ENCODE peak calls at places on chromosomes 13 and 19, in six cellular contexts. One of them, this sample, is unnamed.

GRCh38 chr13:39025433-39025839 is 12.5 kb downstream of the PROSER1 start:
- DNase-seq in colonic mucosa: no peak
- DNase-seq in ascending aorta: no peak
- DNase-seq in thoracic aorta: no peak
- DNase-seq in neural progenitor cell: no peak
- DNase-seq in OCI-LY7: no peak
- DNase-seq in this sample: no peak

GRCh38 chr19:681029-681626 is 4.9 kb downstream of the FSTL3 start:
- DNase-seq in colonic mucosa: no peak
- DNase-seq in OCI-LY7: peak; percentile 93
- DNase-seq in thoracic aorta: no peak
- DNase-seq in ascending aorta: peak; percentile 80
- DNase-seq in neural progenitor cell: peak; percentile 94
- DNase-seq in this sample: peak; percentile 82

GRCh38 chr13:102136735-102137296 is 265.0 kb downstream of the FGF14 start:
- DNase-seq in ascending aorta: no peak
- DNase-seq in OCI-LY7: no peak
- DNase-seq in neural progenitor cell: no peak
- DNase-seq in thoracic aorta: no peak
- DNase-seq in colonic mucosa: no peak
- DNase-seq in this sample: no peak

GRCh38 chr13:105232403-105232802 is 1303.1 kb downstream of the EFNB2 start:
- DNase-seq in thoracic aorta: no peak
- DNase-seq in neural progenitor cell: no peak
- DNase-seq in colonic mucosa: no peak
- DNase-seq in OCI-LY7: no peak
- DNase-seq in ascending aorta: no peak
- DNase-seq in this sample: peak; percentile 13

GRCh38 chr13:40388617-40389016 is 277.8 kb downstream of the FOXO1 start:
- DNase-seq in ascending aorta: peak; percentile 72
- DNase-seq in OCI-LY7: peak; percentile 96
- DNase-seq in thoracic aorta: no peak
- DNase-seq in colonic mucosa: peak; percentile 27
- DNase-seq in neural progenitor cell: no peak
- DNase-seq in this sample: peak; percentile 57

GRCh38 chr19:48874309-48875135 is 2.3 kb downstream of the PPP1R15A start:
- DNase-seq in thoracic aorta: no peak
- DNase-seq in neural progenitor cell: peak; percentile 1
- DNase-seq in colonic mucosa: peak; percentile 65
- DNase-seq in OCI-LY7: no peak
- DNase-seq in ascending aorta: no peak
- DNase-seq in this sample: peak; percentile 47

GRCh38 chr13:107678075-107678689 is 537.2 kb downstream of the LIG4 start:
- DNase-seq in colonic mucosa: no peak
- DNase-seq in neural progenitor cell: peak; percentile 34
- DNase-seq in thoracic aorta: no peak
- DNase-seq in ascending aorta: no peak
- DNase-seq in OCI-LY7: no peak
- DNase-seq in this sample: no peak

GRCh38 chr19:50269653-50270052 is 59.5 kb downstream of the KCNC3 start:
- DNase-seq in OCI-LY7: no peak
- DNase-seq in neural progenitor cell: no peak
- DNase-seq in colonic mucosa: no peak
- DNase-seq in thoracic aorta: no peak
- DNase-seq in ascending aorta: no peak
- DNase-seq in this sample: no peak

GRCh38 chr19:45766919-45767346 is 2.1 kb downstream of the SIX5 start:
- DNase-seq in thoracic aorta: no peak
- DNase-seq in colonic mucosa: no peak
- DNase-seq in neural progenitor cell: peak; percentile 56
- DNase-seq in OCI-LY7: no peak
- DNase-seq in ascending aorta: no peak
- DNase-seq in this sample: no peak

GRCh38 chr19:33047422-33047821 is 17.3 kb downstream of the RHPN2 start:
- DNase-seq in neural progenitor cell: no peak
- DNase-seq in OCI-LY7: no peak
- DNase-seq in ascending aorta: no peak
- DNase-seq in colonic mucosa: peak; percentile 92
- DNase-seq in thoracic aorta: no peak
- DNase-seq in this sample: peak; percentile 91

GRCh38 chr19:45446295-45446694 is 21.5 kb upstream of the FOSB start:
- DNase-seq in neural progenitor cell: peak; percentile 49
- DNase-seq in ascending aorta: no peak
- DNase-seq in colonic mucosa: no peak
- DNase-seq in thoracic aorta: no peak
- DNase-seq in OCI-LY7: peak; percentile 73
- DNase-seq in this sample: peak; percentile 50

GRCh38 chr19:15471639-15472101 is 7.3 kb upstream of the RASAL3 start:
- DNase-seq in OCI-LY7: no peak
- DNase-seq in colonic mucosa: no peak
- DNase-seq in neural progenitor cell: no peak
- DNase-seq in ascending aorta: no peak
- DNase-seq in thoracic aorta: no peak
- DNase-seq in this sample: no peak
- H3K9me3 ChIP-seq in OCI-LY7: no peaks in the 10 kb centered on the region
- H3K9me3 ChIP-seq in colonic mucosa: no peaks in the 10 kb centered on the region
- H3K9me3 ChIP-seq in neural progenitor cell: no peaks in the 10 kb centered on the region
- H3K9me3 ChIP-seq in ascending aorta: no peaks in the 10 kb centered on the region
- H3K9me3 ChIP-seq in thoracic aorta: no peaks in the 10 kb centered on the region
- H3K9me3 ChIP-seq in this sample: no peaks in the 10 kb centered on the region

DNA sequence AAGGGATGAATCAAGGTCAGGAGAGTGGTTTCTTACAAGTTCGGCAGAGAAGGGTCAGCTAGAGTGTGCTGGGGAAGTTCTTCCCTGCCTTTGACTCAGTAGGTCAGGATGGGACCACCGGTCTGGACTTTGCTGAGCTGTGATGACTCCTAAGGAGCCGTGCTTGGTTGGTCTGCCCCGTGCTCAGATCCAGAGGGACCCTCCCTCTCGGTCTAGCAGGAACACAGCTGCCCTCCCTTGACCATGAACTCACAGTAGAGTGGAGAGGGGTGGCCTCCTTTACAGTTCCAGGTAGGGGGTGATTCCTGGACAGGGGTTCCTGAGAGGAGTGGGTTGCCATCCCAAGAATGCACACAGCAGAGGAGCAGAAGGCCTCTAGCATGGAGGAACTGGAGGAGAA is 4.3 kb downstream of the RPS19 start:
- DNase-seq in colonic mucosa: no peak
- DNase-seq in neural progenitor cell: no peak
- DNase-seq in thoracic aorta: no peak
- DNase-seq in ascending aorta: no peak
- DNase-seq in OCI-LY7: no peak
- DNase-seq in this sample: no peak
- H3K4me3 ChIP-seq in colonic mucosa: no peak overlapping the region
- H3K4me3 ChIP-seq in neural progenitor cell: no peak overlapping the region
- H3K4me3 ChIP-seq in thoracic aorta: no peak overlapping the region
- H3K4me3 ChIP-seq in ascending aorta: no peak overlapping the region
- H3K4me3 ChIP-seq in OCI-LY7: peak overlapping the region; percentile 45
- H3K4me3 ChIP-seq in this sample: no peak overlapping the region

GRCh38 chr19:8096071-8096470 is 43.5 kb downstream of the CCL25 start:
- DNase-seq in OCI-LY7: peak; percentile 8
- DNase-seq in colonic mucosa: no peak
- DNase-seq in thoracic aorta: no peak
- DNase-seq in ascending aorta: no peak
- DNase-seq in neural progenitor cell: no peak
- DNase-seq in this sample: no peak
- TF ChIP-seq CTCF in OCI-LY7: peak; percentile 64
- TF ChIP-seq CTCF in colonic mucosa: no peak
- TF ChIP-seq CTCF in thoracic aorta: no peak
- TF ChIP-seq CTCF in ascending aorta: no peak
- TF ChIP-seq CTCF in neural progenitor cell: no peak
- TF ChIP-seq CTCF in this sample: no peak

DNA sequence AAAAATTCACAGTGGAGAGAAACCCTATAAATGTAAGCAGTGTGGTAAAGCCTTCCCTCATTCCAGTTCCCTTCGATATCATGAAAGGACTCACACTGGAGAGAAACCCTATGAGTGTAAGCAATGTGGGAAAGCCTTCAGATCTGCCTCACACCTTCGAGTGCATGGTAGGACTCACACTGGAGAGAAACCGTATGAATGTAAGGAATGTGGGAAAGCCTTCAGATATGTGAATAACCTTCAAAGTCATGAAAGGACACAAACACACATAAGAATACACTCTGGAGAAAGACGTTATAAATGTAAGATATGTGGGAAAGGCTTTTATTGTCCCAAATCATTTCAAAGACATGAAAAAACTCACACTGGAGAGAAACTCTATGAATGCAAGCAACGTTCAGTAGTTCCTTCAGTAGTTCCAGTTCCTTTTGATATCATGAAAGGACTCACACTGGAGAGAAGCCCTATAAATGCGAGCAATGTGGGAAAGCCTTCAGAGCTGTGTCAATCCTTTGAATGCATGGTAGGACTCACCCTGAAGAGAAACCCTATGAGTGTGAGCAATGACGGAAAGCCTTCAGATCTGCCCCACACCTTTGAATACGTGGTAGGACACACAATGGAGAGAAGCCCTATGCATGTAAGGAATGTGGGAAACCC is 16.1 kb upstream of the ZNF439 start:
- DNase-seq in thoracic aorta: no peak
- DNase-seq in OCI-LY7: no peak
- DNase-seq in ascending aorta: no peak
- DNase-seq in neural progenitor cell: no peak
- DNase-seq in colonic mucosa: no peak
- DNase-seq in this sample: no peak
- H3K9me3 ChIP-seq in thoracic aorta: peaks cover 62% of the 10 kb centered on the region
- H3K9me3 ChIP-seq in OCI-LY7: peaks cover 4% of the 10 kb centered on the region
- H3K9me3 ChIP-seq in ascending aorta: peaks cover 86% of the 10 kb centered on the region
- H3K9me3 ChIP-seq in neural progenitor cell: peaks cover 41% of the 10 kb centered on the region
- H3K9me3 ChIP-seq in colonic mucosa: peaks cover 8% of the 10 kb centered on the region
- H3K9me3 ChIP-seq in this sample: peaks cover 77% of the 10 kb centered on the region

GRCh38 chr13:60012503-60012902 is 151.2 kb downstream of the DIAPH3 start:
- DNase-seq in neural progenitor cell: no peak
- DNase-seq in thoracic aorta: no peak
- DNase-seq in ascending aorta: no peak
- DNase-seq in colonic mucosa: peak; percentile 56
- DNase-seq in OCI-LY7: no peak
- DNase-seq in this sample: no peak

GRCh38 chr13:60009300-60010248 is 154.2 kb downstream of the DIAPH3 start:
- DNase-seq in OCI-LY7: no peak
- DNase-seq in ascending aorta: no peak
- DNase-seq in thoracic aorta: no peak
- DNase-seq in colonic mucosa: peak; percentile 97
- DNase-seq in neural progenitor cell: no peak
- DNase-seq in this sample: peak; percentile 99

GRCh38 chr13:60018536-60018935 is 145.2 kb downstream of the DIAPH3 start:
- DNase-seq in thoracic aorta: no peak
- DNase-seq in colonic mucosa: no peak
- DNase-seq in OCI-LY7: no peak
- DNase-seq in neural progenitor cell: no peak
- DNase-seq in ascending aorta: no peak
- DNase-seq in this sample: no peak

GRCh38 chr13:60016229-60016628 is 147.5 kb downstream of the DIAPH3 start:
- DNase-seq in colonic mucosa: no peak
- DNase-seq in ascending aorta: no peak
- DNase-seq in OCI-LY7: no peak
- DNase-seq in neural progenitor cell: no peak
- DNase-seq in thoracic aorta: no peak
- DNase-seq in this sample: no peak

GRCh38 chr13:60013166-60013565 is 150.6 kb downstream of the DIAPH3 start:
- DNase-seq in colonic mucosa: no peak
- DNase-seq in thoracic aorta: no peak
- DNase-seq in ascending aorta: no peak
- DNase-seq in OCI-LY7: no peak
- DNase-seq in neural progenitor cell: peak; percentile 59
- DNase-seq in this sample: no peak
- H3K4me3 ChIP-seq in colonic mucosa: no peak overlapping the region
- H3K4me3 ChIP-seq in thoracic aorta: no peak overlapping the region
- H3K4me3 ChIP-seq in ascending aorta: no peak overlapping the region
- H3K4me3 ChIP-seq in OCI-LY7: no peak overlapping the region
- H3K4me3 ChIP-seq in neural progenitor cell: no peak overlapping the region
- H3K4me3 ChIP-seq in this sample: no peak overlapping the region

GRCh38 chr19:2199215-2199614 is 35.5 kb downstream of the DOT1L start:
- DNase-seq in thoracic aorta: no peak
- DNase-seq in neural progenitor cell: peak; percentile 73
- DNase-seq in ascending aorta: no peak
- DNase-seq in colonic mucosa: no peak
- DNase-seq in OCI-LY7: no peak
- DNase-seq in this sample: no peak
- TF ChIP-seq CTCF in thoracic aorta: peak; percentile 47
- TF ChIP-seq CTCF in neural progenitor cell: peak; percentile 72
- TF ChIP-seq CTCF in ascending aorta: no peak
- TF ChIP-seq CTCF in colonic mucosa: no peak
- TF ChIP-seq CTCF in OCI-LY7: peak; percentile 51
- TF ChIP-seq CTCF in this sample: no peak

DNA sequence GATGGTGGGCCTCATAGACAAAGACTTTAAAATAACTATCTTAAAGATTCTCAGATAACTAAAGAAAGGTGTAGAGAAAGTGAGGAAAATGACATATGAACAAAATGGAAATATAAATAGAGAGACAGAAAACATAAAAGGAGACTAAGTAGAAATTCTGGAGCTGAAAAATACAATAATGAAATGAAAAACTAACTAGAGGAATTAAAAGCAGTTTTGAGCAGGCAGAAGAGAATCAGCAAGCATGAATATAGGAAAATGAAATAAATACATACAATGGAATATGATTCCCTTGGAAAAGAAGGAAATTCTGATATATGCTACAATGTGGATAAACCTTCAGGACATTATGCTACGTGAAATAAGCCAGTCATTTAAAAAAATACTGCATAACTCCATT is 3.9 kb downstream of the EEF1AKMT1 start:
- DNase-seq in ascending aorta: no peak
- DNase-seq in colonic mucosa: no peak
- DNase-seq in neural progenitor cell: no peak
- DNase-seq in thoracic aorta: no peak
- DNase-seq in OCI-LY7: no peak
- DNase-seq in this sample: no peak
- H3K9me3 ChIP-seq in ascending aorta: peaks cover 16% of the 10 kb centered on the region
- H3K9me3 ChIP-seq in colonic mucosa: no peaks in the 10 kb centered on the region
- H3K9me3 ChIP-seq in neural progenitor cell: peaks cover 12% of the 10 kb centered on the region
- H3K9me3 ChIP-seq in thoracic aorta: no peaks in the 10 kb centered on the region
- H3K9me3 ChIP-seq in OCI-LY7: peaks cover 23% of the 10 kb centered on the region
- H3K9me3 ChIP-seq in this sample: peaks cover 12% of the 10 kb centered on the region

DNA sequence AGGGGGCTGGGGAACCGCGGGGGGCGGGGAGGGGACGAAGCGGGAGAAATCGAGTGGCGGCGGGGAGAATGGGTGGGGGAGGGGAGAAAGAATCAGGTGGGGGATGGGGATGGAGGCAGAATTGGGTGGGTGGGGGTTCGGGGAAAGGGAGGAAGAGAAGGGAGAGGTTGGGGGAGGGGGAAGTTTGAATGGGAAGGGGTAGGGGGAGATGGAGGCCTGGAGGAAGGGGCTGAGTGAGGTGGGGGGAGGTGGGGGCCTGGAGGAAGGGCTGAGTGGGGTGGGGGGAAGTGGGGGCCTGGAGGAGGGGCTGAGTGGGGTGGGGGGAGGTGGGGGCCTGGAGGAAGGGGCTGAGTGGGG is 391 bp upstream of the ADAMTS10 start:
- DNase-seq in neural progenitor cell: no peak
- DNase-seq in colonic mucosa: no peak
- DNase-seq in OCI-LY7: no peak
- DNase-seq in ascending aorta: no peak
- DNase-seq in thoracic aorta: no peak
- DNase-seq in this sample: no peak
- H3K4me3 ChIP-seq in neural progenitor cell: peak overlapping the region; percentile 76
- H3K4me3 ChIP-seq in colonic mucosa: no peak overlapping the region
- H3K4me3 ChIP-seq in OCI-LY7: no peak overlapping the region
- H3K4me3 ChIP-seq in ascending aorta: peak overlapping the region; percentile 61
- H3K4me3 ChIP-seq in thoracic aorta: peak overlapping the region; percentile 84
- H3K4me3 ChIP-seq in this sample: no peak overlapping the region

DNA sequence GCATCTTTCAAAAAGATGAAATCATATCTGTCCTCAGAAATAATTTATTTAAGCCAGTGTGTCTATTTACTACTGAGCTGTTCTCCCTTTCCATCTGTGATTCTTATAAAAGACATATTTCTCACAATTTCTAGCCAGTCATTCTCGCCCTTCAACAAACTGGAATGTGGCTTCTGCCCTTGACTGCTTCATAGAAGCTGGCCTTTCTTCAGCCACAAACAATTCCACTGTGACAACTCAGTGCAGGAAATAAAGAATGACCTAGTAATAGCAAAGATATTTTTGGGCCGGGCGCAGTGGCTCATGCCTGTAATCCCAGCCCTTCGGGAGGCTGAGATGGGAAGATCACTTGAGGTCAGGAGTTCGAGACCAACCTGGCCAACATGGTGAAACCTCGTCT is 655.5 kb downstream of the PCDH9 start:
- DNase-seq in OCI-LY7: no peak
- DNase-seq in neural progenitor cell: no peak
- DNase-seq in ascending aorta: no peak
- DNase-seq in colonic mucosa: no peak
- DNase-seq in thoracic aorta: no peak
- DNase-seq in this sample: no peak
- TF ChIP-seq CTCF in OCI-LY7: no peak
- TF ChIP-seq CTCF in neural progenitor cell: no peak
- TF ChIP-seq CTCF in ascending aorta: no peak
- TF ChIP-seq CTCF in colonic mucosa: no peak
- TF ChIP-seq CTCF in thoracic aorta: no peak
- TF ChIP-seq CTCF in this sample: no peak

This sample was measured in mucosa of descending colon.